ENCODE peak calls at places on chromosomes 6 and 20, in six cellular contexts. H, V, U, N, J and A are unnamed samples.

GRCh38 chr6:159098636-159099106 is 53.9 kb upstream of the TAGAP start:
- DNase-seq in V (no peak), J (no peak), H (no peak), U (no peak), N (no peak), A (no peak)

GRCh38 chr6:123962508-123962907 is 158.8 kb downstream of the NKAIN2 start:
- DNase-seq in N (no peak), H (no peak), J (peak; percentile 4), U (no peak), V (no peak), A (no peak)

GRCh38 chr20:50343490-50344179 is 153.0 kb downstream of the CEBPB start:
- DNase-seq in V (no peak), H (no peak), J (peak; percentile 49), U (no peak), N (no peak), A (no peak)

GRCh38 chr20:19890358-19891117 is 126.6 kb upstream of the NAA20 start:
- DNase-seq in V (no peak), J (no peak), N (no peak), U (no peak), H (no peak), A (no peak)

GRCh38 chr20:59015812-59016711 is 3.2 kb upstream of the TUBB1 start:
- DNase-seq in H (no peak), V (no peak), N (peak; percentile 37), U (no peak), J (peak; percentile 97), A (no peak)

GRCh38 chr6:104159045-104159618 is 700.6 kb downstream of the HACE1 start:
- DNase-seq in V (no peak), U (no peak), H (no peak), J (no peak), N (no peak), A (no peak)

GRCh38 chr20:59939052-59939878 is 840 bp downstream of the PPP1R3D start:
- DNase-seq in J (no peak), V (no peak), U (peak; percentile 30), H (no peak), N (peak; percentile 61), A (no peak)

GRCh38 chr6:162109466-162110040 is 618.0 kb downstream of the PRKN start:
- DNase-seq in H (no peak), N (no peak), V (no peak), J (no peak), U (no peak), A (no peak)

GRCh38 chr6:152233547-152234320 is 403.4 kb downstream of the SYNE1 start:
- DNase-seq in H (no peak), J (no peak), U (no peak), N (no peak), V (no peak), A (no peak)

GRCh38 chr20:23540624-23541023 is 27.7 kb downstream of the CST9L start:
- DNase-seq in U (no peak), N (no peak), H (no peak), V (no peak), J (no peak), A (no peak)

GRCh38 chr6:84575264-84575663 is 189.1 kb downstream of the TBX18 start:
- DNase-seq in J (no peak), U (no peak), V (peak; percentile 61), H (no peak), N (no peak), A (no peak)

GRCh38 chr6:44435500-44435899 is 48.0 kb downstream of the CDC5L start:
- DNase-seq in H (no peak), U (no peak), V (no peak), N (no peak), J (no peak), A (no peak)

GRCh38 chr6:95784019-95784418 is 206.7 kb downstream of the MANEA start:
- DNase-seq in J (no peak), N (no peak), U (no peak), H (no peak), V (no peak), A (no peak)

GRCh38 chr6:45448417-45449389 is 71.0 kb upstream of the SUPT3H start:
- DNase-seq in J (no peak), U (no peak), V (no peak), N (no peak), H (no peak), A (no peak)

GRCh38 chr6:88492824-88493223 is 326.7 kb upstream of the CNR1 start:
- DNase-seq in V (no peak), H (no peak), J (peak; percentile 18), N (no peak), U (peak; percentile 25), A (no peak)

GRCh38 chr20:10313701-10314100 is 95.1 kb downstream of the SNAP25 start:
- DNase-seq in U (no peak), V (no peak), J (no peak), N (no peak), H (no peak), A (no peak)

GRCh38 chr20:4220756-4221155 is 205.4 kb upstream of the RNF24 start:
- DNase-seq in N (no peak), U (no peak), V (no peak), J (no peak), H (no peak), A (no peak)

GRCh38 chr6:149246691-149247384 is 70.7 kb upstream of the TAB2 start:
- DNase-seq in V (peak; percentile 66), N (no peak), J (no peak), H (no peak), U (no peak), A (peak; percentile 31)

GRCh38 chr6:54335871-54336270 is 27.6 kb downstream of the TINAG start:
- DNase-seq in U (no peak), V (no peak), H (no peak), J (peak; percentile 1), N (no peak), A (no peak)

GRCh38 chr6:155004017-155004416 is 8.9 kb downstream of the TIAM2 start:
- DNase-seq in N (no peak), J (no peak), V (no peak), U (no peak), H (no peak), A (no peak)

GRCh38 chr6:125415921-125416320 is 114.2 kb upstream of the HDDC2 start:
- DNase-seq in V (no peak), N (no peak), U (no peak), H (no peak), J (no peak), A (no peak)

GRCh38 chr6:161412795-161413194 is 138.9 kb upstream of the AGPAT4 start:
- DNase-seq in J (no peak), V (no peak), U (no peak), H (no peak), N (no peak), A (no peak)

GRCh38 chr6:26332408-26332807 is 32.6 kb upstream of the BTN3A2 start:
- DNase-seq in U (no peak), J (no peak), H (no peak), N (no peak), V (no peak), A (no peak)

GRCh38 chr20:44643596-44644383 is 7.7 kb downstream of the ADA start:
- DNase-seq in N (peak; percentile 67), V (no peak), U (no peak), H (no peak), J (peak; percentile 47), A (no peak)

DNA sequence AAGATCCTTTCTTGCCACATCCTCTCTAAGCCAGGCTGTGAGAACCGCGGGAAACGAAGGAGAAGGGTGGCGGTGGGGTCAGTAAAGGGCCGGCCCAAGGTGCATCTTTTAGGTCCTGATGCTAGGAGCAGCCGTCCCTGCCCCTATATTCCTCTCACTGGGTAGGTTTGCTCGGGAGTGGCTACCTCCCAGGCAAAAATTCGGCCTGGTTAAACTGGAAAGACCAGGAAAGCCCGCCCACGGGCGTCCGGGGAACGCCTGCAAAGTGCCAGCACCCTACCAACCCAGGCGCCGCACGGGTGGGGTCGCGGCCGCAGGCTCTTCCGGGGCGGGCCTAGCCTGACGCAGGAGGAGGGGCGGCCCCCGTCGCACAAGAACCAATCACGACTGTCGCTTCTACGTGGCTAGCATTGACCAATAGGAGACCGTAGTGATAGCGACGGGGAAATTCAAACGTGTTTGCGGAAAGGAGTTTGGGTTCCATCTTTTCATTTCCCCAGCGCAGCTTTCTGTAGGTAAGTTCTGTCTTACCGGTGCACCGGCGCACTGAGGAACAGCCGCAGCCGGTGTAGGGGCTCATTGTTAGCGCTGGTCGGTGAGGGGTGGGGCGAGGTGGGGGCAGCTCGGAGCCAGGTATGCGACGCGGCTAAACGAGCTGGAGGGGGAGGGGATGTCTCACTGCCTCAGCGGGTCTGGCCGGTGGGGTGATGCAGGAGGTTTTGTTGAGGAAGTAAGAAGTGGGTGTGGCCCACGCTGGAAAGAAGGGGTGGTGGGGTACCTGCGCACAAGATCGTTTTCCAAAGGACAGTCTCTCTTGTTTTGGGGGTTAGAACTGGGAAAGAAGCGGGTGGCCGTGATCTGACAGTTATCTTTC is at the start of gene TTK:
- DNase-seq in H (peak; percentile 66), V (peak; percentile 89), U (peak; percentile 94), N (peak; percentile 88), J (peak; percentile 93), A (peak; percentile 60)
- TF ChIP-seq POLR2A in H (no peak), V (peak; percentile 77), U (peak; percentile 86), N (peak; percentile 79), J (peak; percentile 78), A (peak; percentile 54)

DNA sequence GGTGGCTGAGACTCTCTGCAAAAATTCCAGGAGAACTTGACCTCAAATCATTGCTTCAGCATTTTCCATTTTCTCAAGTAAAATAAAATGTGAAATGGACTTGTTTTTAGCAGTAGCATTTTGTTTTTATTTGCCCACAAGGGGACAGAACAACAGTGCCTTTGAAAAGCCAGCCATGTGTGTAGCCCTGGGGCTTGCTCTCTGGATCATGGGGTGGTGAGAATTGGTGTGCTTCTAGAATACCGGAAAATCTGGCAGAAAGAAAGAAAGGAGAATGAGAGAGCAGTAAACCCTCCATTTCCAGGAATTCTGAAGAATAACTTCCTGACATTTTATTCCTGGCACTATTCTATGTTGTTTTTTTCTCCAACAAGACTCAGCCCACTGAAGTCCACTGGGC is 254.7 kb upstream of the MOCS1 start:
- DNase-seq in U (no peak), N (no peak), J (no peak), V (no peak), H (no peak), A (no peak)
- TF ChIP-seq TAF1 in U (no peak), N (no peak), J (no peak), V (no peak), H (no peak), A (no peak)

GRCh38 chr20:31566658-31567379 is 38.3 kb upstream of the ID1 start:
- DNase-seq in U (no peak), N (peak; percentile 56), H (no peak), V (no peak), J (no peak), A (no peak)
- TF ChIP-seq POLR2AphosphoS5 in U (peak; percentile 40), N (no peak), H (peak; percentile 10), V (no peak), J (no peak), A (no peak)

DNA sequence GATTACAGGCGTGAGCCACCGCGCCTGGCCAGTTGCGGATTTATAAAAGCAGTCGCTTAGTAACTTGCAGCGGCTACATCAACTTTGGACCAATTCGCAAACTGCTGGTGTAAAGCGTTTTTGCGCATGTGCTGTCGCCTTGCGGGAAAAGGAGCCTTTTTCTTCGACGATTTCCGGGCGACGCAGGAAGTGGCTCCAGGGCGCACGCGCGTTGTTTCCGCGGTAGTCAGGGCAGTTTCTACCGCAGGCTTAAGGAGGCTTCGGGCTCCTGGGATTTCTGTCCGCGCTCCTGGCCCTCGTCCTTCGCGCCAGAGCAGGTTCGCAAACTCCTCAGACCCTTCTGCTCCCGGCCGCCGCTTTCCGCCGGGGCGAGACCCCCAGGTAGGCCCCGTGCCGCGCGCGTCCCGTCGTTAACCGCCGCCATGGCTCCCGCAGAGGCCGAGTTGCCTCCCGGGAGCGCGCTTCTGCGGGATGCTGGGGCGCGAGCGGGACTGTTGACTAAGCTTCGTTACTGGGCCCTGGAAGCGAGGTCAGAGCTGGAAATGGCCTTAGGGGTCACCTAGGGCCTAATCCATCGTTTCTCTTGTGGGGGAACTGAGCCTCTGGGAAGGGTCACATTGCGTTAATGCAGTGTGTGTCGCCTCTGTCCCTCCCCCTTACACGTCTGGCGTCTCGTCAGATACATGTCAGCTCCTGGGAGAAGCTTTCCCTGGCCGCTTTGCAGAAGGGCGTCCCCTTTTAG is at the start of gene RAE1:
- DNase-seq in U (peak; percentile 75), V (peak; percentile 68), J (peak; percentile 95), H (peak; percentile 76), N (peak; percentile 90), A (peak; percentile 69)
- TF ChIP-seq POLR2A in U (peak; percentile 94), V (peak; percentile 91), J (peak; percentile 92), H (peak; percentile 88), N (peak; percentile 87), A (peak; percentile 87)